ENCODE peak calls at places on chromosome 18, in seven cellular contexts. L is keratinocyte, R is heart left ventricle, E is spleen, W is suprapubic skin, U is hepatocyte, D is colonic mucosa. O is an unnamed sample.

GRCh38 chr18:41690332-41691110 is 264.5 kb upstream of the PIK3C3 start:
- DNase-seq in L (no peak), R (no peak), E (no peak), W (no peak), U (no peak), D (no peak), O (no peak)

GRCh38 chr18:56217406-56217805 is 421.0 kb downstream of the TXNL1 start:
- DNase-seq in L (no peak), R (no peak), E (no peak), W (no peak), U (no peak), D (no peak), O (no peak)

GRCh38 chr18:23844991-23845680 is 155.9 kb downstream of the LAMA3 start:
- DNase-seq in L (no peak), R (no peak), E (no peak), W (no peak), U (peak; percentile 49), D (no peak), O (peak; percentile 81)

GRCh38 chr18:50182516-50182915 is 12.4 kb downstream of the MYO5B start:
- DNase-seq in L (no peak), R (no peak), E (no peak), W (no peak), U (no peak), D (no peak), O (no peak)

GRCh38 chr18:9824862-9825479 is 60.8 kb upstream of the TXNDC2 start:
- DNase-seq in L (no peak), R (no peak), E (no peak), W (no peak), U (no peak), D (peak; percentile 21), O (peak; percentile 17)

GRCh38 chr18:45325791-45326190 is 289.5 kb upstream of the SLC14A2 start:
- DNase-seq in L (no peak), R (no peak), E (no peak), W (no peak), U (no peak), D (no peak), O (no peak)

GRCh38 chr18:8988262-8988871 is 114.1 kb upstream of the NDUFV2 start:
- DNase-seq in L (no peak), R (peak; percentile 43), E (peak; percentile 81), W (no peak), U (peak; percentile 80), D (peak; percentile 44), O (peak; percentile 89)

GRCh38 chr18:7566587-7567486 is at the start of gene PTPRM:
- DNase-seq in L (no peak), R (peak; percentile 96), E (peak; percentile 90), W (peak; percentile 95), U (peak; percentile 94), D (peak; percentile 65), O (peak; percentile 89)

GRCh38 chr18:31199190-31199769 is 36.6 kb upstream of the DSC1 start:
- DNase-seq in L (no peak), R (no peak), E (no peak), W (no peak), U (no peak), D (peak; percentile 32), O (no peak)

GRCh38 chr18:32889620-32890593 is 117.1 kb upstream of the KLHL14 start:
- DNase-seq in L (no peak), R (no peak), E (no peak), W (no peak), U (no peak), D (no peak), O (peak; percentile 57)

GRCh38 chr18:32891130-32891529 is 118.3 kb upstream of the KLHL14 start:
- DNase-seq in L (no peak), R (no peak), E (no peak), W (no peak), U (no peak), D (no peak), O (no peak)

GRCh38 chr18:32884543-32884942 is 111.7 kb upstream of the KLHL14 start:
- DNase-seq in L (no peak), R (no peak), E (peak; percentile 78), W (no peak), U (no peak), D (no peak), O (no peak)

GRCh38 chr18:32891797-32892196 is 119.0 kb upstream of the KLHL14 start:
- DNase-seq in L (no peak), R (no peak), E (no peak), W (no peak), U (no peak), D (no peak), O (no peak)

DNA sequence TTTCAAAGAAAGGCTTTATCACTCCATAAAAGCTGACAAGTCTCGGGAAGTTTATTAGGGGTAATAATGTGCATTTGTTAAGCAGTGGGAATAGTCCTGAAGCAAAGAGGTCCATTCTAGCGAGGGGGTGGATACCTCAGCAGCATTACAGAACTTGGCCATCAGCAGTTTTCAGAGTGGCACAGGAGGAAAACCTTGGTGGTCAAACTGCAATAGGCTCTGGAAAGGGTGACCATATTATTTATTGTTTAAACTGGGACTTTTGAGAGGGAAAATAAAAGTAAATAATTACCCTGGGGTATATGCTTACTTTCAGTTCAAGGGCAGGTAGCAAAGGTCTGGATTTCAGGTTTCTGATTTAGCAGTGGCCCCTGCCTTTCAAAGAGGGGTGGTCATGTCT is 115.5 kb upstream of the KLHL14 start:
- DNase-seq in L (no peak), R (no peak), E (no peak), W (no peak), U (peak; percentile 20), D (no peak), O (no peak)
- TF ChIP-seq CTCF in L (no peak), R (no peak), E (no peak), W (no peak), U (no peak), D (no peak), O (no peak)

GRCh38 chr18:78767648-78768071 is 212.0 kb upstream of the SALL3 start:
- DNase-seq in L (no peak), R (no peak), E (no peak), W (no peak), U (no peak), D (no peak), O (no peak)

GRCh38 chr18:78765142-78765541 is 214.5 kb upstream of the SALL3 start:
- DNase-seq in L (no peak), R (no peak), E (no peak), W (no peak), U (no peak), D (no peak), O (no peak)

GRCh38 chr18:78765637-78766281 is 213.9 kb upstream of the SALL3 start:
- DNase-seq in L (no peak), R (no peak), E (no peak), W (no peak), U (no peak), D (no peak), O (no peak)

GRCh38 chr18:78768221-78768620 is 211.4 kb upstream of the SALL3 start:
- DNase-seq in L (no peak), R (no peak), E (no peak), W (no peak), U (no peak), D (no peak), O (no peak)

DNA sequence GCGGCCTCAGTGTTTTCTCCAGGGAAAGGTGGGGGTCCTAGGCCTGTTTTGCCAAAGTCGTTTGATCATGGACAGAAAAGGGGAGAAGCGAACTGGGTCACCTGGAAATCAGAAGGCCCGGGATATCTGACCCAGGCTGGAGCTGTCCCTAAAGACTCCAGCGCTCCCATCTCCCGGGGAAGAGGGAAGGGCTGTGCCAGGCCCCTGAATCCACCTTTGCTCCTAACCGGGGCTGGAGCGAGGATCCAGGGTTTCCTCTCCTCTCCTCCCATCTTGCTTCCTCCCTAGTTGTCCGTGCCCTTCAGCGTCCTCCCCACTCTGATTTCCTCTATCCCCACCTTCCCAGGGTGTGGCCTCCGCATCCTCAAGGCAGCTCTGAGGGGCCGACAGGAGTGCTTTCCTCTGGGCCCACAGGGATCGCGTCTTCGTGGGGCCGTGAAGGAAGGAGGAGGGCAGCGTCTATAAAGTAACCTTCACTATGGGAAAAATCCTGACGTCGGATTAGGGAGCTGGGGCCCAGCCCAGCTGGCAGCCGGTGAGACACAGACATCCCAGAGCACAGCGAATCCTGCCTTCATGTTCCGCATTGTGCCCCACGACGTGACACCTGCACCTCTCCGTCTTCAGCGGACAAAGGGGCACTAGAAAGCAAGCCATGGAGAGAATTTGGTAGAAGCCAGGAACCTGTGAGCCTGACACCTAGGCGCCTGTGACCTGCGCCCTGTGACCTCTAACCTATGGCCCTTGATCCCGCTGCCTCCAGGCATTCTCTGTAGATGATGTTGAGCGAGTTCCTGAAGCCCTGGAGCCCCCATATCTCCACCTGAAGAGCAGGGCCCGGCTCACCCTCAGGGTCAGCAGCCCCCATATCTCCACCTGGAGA is 212.7 kb upstream of the SALL3 start:
- DNase-seq in L (no peak), R (no peak), E (no peak), W (no peak), U (no peak), D (no peak), O (no peak)
- H3K9me3 ChIP-seq in L (peaks cover 23% of the 10 kb centered on the region), R (no peaks in the 10 kb centered on the region), E (no peaks in the 10 kb centered on the region), W (no peaks in the 10 kb centered on the region), U (no peaks in the 10 kb centered on the region), D (no peaks in the 10 kb centered on the region), O (no peaks in the 10 kb centered on the region)

DNA sequence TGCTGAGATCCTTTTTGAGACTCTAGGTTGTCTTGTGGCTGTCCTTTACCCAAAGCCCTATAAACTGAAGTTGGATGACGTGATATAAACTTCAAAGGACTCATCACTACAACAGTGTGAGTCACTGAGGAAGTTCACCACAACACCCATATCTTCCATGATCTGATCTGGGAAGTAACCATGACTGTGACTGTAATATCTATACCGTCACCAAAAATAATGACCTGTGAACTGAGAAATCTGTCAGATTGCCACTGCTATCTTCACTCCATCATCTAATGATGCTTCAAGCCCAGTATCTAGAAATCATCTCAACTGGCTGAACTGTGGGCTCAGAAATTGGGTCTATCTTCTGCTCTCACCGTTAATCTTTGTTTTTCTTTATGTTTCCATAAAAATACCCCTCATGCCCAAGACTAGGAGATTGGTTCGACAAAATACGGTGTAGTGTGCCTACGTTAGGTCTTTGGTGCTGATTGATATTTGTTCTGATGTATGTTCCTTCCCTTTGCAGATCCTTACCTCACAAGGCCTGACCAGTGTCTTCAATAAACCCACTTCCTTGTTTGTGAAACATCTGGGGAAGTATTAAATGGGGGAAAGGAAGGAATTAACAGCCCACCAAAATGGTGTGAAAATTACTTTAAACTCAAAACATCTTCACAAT is 78.2 kb downstream of the MYL12B start:
- DNase-seq in L (peak; percentile 57), R (no peak), E (no peak), W (no peak), U (no peak), D (no peak), O (no peak)
- H3K27ac ChIP-seq in L (no peak overlapping the region), R (no peak overlapping the region), E (no peak overlapping the region), W (no peak overlapping the region), U (peak overlapping the region; percentile 66), D (no peak overlapping the region), O (no peak overlapping the region)

GRCh38 chr18:79956276-79956675 is 4.8 kb upstream of the SLC66A2 start:
- DNase-seq in L (no peak), R (no peak), E (no peak), W (peak; percentile 49), U (no peak), D (peak; percentile 18), O (peak; percentile 24)
- TF ChIP-seq CTCF in L (no peak), R (no peak), E (no peak), W (no peak), U (no peak), D (no peak), O (no peak)